ENCODE peak calls at places on chromosomes 11 and 22, in four cellular contexts. U is ovary, L is sigmoid colon, P is HCT116. N is an unnamed sample.

GRCh38 chr11:72798361-72798760 is 4.5 kb upstream of the STARD10 start:
- DNase-seq in U (no peak), L (no peak), P (no peak), N (no peak)

GRCh38 chr11:76830639-76831312 is 29.9 kb upstream of the ACER3 start:
- DNase-seq in U (no peak), L (no peak), P (no peak), N (peak)

GRCh38 chr11:34331736-34332135 is 26.1 kb downstream of the ABTB2 start:
- DNase-seq in U (no peak), L (no peak), P (no peak), N (no peak)

GRCh38 chr11:45176996-45177395 is 30.6 kb downstream of the PRDM11 start:
- DNase-seq in U (no peak), L (peak), P (no peak), N (no peak)

GRCh38 chr11:2750101-2750509 is 50.3 kb upstream of the KCNQ1OT1 start:
- DNase-seq in U (no peak), L (peak), P (no peak), N (no peak)

GRCh38 chr11:119258180-119258579 is 52.0 kb downstream of the CBL start:
- DNase-seq in U (no peak), L (no peak), P (no peak), N (no peak)

GRCh38 chr11:88478136-88478785 is 140.7 kb upstream of the CTSC start:
- DNase-seq in U (no peak), L (no peak), P (no peak), N (no peak)

GRCh38 chr11:45333506-45333971 is 47.4 kb upstream of the SYT13 start:
- DNase-seq in U (peak), L (peak), P (peak), N (no peak)

GRCh38 chr11:15179167-15179566 is 64.4 kb downstream of the INSC start:
- DNase-seq in U (no peak), L (no peak), P (no peak), N (no peak)

GRCh38 chr11:83671295-83671694 is 385.1 kb upstream of the CCDC90B start:
- DNase-seq in U (no peak), L (no peak), P (no peak), N (no peak)

GRCh38 chr22:44442186-44442465 is 55.9 kb downstream of the RTL6 start:
- DNase-seq in U (no peak), L (no peak), P (no peak), N (no peak)

GRCh38 chr22:20015187-20015625 is 1.4 kb downstream of the ARVCF start:
- DNase-seq in U (no peak), L (no peak), P (no peak), N (no peak)
- TF ChIP-seq POLR2A in U (no peak), L (no peak), P (no peak), N (no peak)

GRCh38 chr11:66336234-66337102 is at the start of gene RIN1:
- DNase-seq in U (peak), L (peak), P (peak), N (no peak)
- H3K27ac ChIP-seq in U (peak), L (peak), P (peak), N (peak)

GRCh38 chr22:28935140-28935539 is 51.8 kb downstream of the ZNRF3 start:
- DNase-seq in U (no peak), L (no peak), P (no peak), N (no peak)
- TF ChIP-seq CTCF in U (no peak), L (no peak), P (no peak), N (no peak)

GRCh38 chr11:32434387-32435151 is 770 bp downstream of the WT1 start:
- DNase-seq in U (peak), L (no peak), P (no peak), N (no peak)
- TF ChIP-seq POLR2A in U (peak), L (no peak), P (no peak), N (no peak)

DNA sequence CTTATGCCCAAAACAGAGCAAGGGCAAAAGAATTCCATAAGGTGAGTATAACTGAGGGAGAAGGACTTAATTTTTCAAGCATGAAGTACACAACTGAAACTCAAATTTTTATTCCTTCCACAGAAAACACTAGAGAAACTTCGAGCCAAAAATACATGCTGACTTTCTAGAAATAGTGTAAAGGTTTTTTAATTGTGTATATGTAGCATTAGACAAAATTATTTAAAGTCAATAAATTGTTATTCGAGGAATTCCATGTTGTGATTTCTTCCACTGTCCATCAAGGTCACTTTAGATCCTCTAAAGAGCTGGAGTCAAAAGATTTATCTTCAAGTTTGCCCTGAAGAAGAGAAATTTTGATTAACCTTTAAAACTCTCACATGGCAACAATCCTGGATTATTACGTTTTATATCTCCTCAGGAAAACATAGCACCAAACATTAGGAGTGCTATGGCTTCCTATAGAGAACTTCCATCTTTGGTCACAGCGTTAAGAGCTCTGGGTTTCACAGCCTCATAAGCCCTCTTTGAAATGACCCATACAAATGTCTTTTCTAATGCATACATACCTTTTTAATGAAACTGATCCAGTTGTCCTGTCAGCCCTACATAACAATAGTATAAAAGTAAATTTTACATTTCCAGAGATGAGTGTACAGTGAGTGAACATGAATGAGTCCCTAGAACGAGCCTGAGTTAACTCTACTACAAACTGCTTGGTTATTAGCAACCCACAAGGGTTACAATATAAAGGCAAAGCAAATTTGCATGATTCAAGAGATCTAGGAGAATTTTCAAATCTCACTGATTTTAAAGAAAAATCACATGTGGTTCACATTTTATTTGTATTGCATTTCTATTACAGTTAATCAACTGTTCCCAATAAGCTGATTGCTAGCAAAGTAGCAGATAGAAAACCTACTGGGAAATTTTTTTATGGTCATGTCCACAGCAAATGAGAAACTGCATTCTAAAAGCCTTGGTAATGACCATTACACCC is 10.9 kb downstream of the TAF1D start:
- DNase-seq in U (no peak), L (no peak), P (no peak), N (no peak)
- H3K27ac ChIP-seq in U (no peak), L (no peak), P (no peak), N (no peak)

GRCh38 chr11:48384670-48385069 is 18.4 kb upstream of the OR4C5 start:
- DNase-seq in U (no peak), L (no peak), P (no peak), N (no peak)
- TF ChIP-seq CTCF in U (no peak), L (no peak), P (peak), N (no peak)

DNA sequence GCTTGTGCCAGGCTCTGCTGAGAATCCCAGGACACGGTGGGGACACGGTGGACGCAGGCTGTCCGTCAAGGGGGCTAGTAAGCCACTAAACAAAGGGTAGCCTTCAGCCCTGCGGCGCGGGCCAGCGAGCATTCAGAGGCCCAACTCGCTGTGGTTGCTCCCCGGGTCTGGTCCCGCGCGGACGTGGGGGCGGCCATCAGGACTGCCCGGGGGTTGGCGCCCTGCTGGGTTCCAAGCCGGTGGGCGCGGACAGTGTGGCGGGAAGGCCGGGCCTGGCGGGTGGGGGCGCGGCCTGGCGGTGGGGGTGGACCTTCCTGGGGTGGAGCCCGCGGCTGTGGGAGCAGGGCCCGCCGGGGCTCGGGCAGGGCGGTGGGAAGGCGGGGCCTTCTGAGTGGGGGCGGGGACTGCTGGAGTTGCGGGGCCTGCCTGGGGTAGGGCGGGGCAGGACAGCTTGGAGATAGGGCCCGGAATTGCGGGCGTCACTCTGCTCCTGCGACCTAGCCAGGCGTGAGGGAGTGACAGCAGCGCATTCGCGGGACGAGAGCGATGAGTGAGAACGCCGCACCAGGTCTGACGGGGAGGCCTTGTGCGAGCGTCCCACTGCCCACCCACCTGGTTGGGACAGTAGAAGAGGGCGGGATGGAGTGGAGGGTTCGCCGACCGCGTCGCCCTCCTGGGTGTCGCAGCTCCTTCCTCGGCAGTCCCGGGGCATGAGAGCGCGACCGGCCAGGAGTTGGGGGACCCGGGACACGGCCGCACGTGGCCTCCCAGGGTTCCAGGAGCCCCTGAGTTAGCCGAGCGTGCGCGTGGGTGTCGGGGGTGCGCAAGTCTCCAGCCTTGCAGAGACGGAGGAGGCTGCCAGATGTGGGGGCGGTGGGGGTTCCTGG is at the start of gene SERHL2:
- DNase-seq in U (peak), L (peak), P (no peak), N (peak)
- TF ChIP-seq POLR2A in U (no peak), L (peak), P (no peak), N (peak)

DNA sequence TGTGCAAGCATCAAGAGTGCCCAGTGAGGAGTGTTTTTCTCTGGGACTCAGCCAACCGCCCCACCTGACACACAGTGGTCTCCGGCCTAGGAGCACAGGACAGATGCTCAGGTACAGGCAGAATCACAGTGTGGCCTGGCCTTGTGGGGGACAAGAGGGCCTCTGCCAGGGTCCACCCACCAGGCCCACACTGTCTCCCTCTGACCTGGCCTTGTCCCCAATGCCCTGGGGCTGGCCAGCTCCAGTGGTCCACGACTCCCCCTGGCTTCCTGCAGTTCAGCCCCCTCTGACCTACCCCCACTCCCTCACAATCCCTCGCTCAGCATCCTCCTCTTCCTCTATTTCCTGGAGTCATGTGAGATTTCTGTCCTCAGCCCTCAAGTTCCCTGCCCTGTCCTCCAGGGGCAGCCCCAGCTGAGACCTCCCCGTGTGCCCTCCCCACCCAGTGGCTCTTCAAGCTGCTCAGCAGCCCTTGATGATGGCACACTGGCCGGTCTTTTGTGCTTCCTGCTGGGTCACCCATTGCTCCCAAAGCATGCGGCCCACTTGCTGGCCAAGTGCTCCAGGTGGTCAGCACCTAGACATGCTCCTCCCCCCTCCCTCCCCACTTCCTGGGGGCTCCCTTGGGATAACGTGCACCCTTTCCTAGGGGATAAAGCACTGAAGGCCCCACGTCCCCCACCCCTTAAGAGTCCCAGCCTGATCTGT is 1.7 kb downstream of the TSSK2 start:
- DNase-seq in U (no peak), L (no peak), P (no peak), N (no peak)
- H3K27ac ChIP-seq in U (no peak), L (no peak), P (no peak), N (no peak)